ENCODE peak calls at places on chromosomes 4 and X, in nine cellular contexts. R is fibroblast of lung, G is HCT116, A is breast epithelium, E is colonic mucosa, V is HepG2, K is Panc1, Z is body of pancreas, W is mucosa of descending colon. Q is an unnamed sample. For H3K9me3, the result is how much of the 10 kb centered on the place peaks cover.

GRCh38 chr4:5547651-5548249 is 160.6 kb downstream of the EVC2 start:
- DNase-seq in R (no peak), G (no peak), A (no peak), E (no peak), V (no peak), K (no peak), Z (no peak), W (no peak), Q (no peak)

GRCh38 chr4:183430317-183430986 is 14.0 kb upstream of the CDKN2AIP start:
- DNase-seq in R (no peak), G (no peak), A (no peak), E (peak), V (no peak), K (no peak), Z (no peak), W (peak), Q (no peak)

GRCh38 chrX:130118941-130119640 is 8.8 kb upstream of the ELF4 start:
- DNase-seq in R (peak), G (no peak), A (no peak), E (no peak), V (no peak), K (no peak), Z (no peak), W (no peak), Q (no peak)

GRCh38 chr4:85398276-85398675 is 76.7 kb upstream of the ARHGAP24 start:
- DNase-seq in R (peak), G (no peak), A (no peak), E (no peak), V (no peak), K (no peak), Z (no peak), W (no peak), Q (no peak)

GRCh38 chr4:184475096-184475461 is 729 bp upstream of the IRF2 start:
- DNase-seq in R (peak), G (no peak), A (no peak), E (peak), V (no peak), K (no peak), Z (peak), W (peak), Q (peak)

GRCh38 chrX:130769835-130770234 is 133.2 kb downstream of the ENOX2 start:
- DNase-seq in R (no peak), G (no peak), A (no peak), E (no peak), V (no peak), K (no peak), Z (no peak), W (no peak), Q (no peak)

GRCh38 chrX:68724531-68725020 is 77.1 kb downstream of the STARD8 start:
- DNase-seq in R (no peak), G (no peak), A (no peak), E (no peak), V (no peak), K (no peak), Z (no peak), W (no peak), Q (no peak)

GRCh38 chrX:31423575-31424284 is 351.9 kb upstream of the FTHL17 start:
- DNase-seq in R (peak), G (no peak), A (no peak), E (peak), V (peak), K (no peak), Z (peak), W (no peak), Q (peak)

GRCh38 chrX:22194207-22194606 is 78.5 kb upstream of the CBLL2 start:
- DNase-seq in R (no peak), G (no peak), A (no peak), E (no peak), V (no peak), K (no peak), Z (no peak), W (no peak), Q (no peak)

GRCh38 chrX:132489256-132490085 is 633 bp upstream of the MBNL3 start:
- DNase-seq in R (peak), G (no peak), A (peak), E (peak), V (no peak), K (no peak), Z (peak), W (peak), Q (peak)

GRCh38 chrX:74923942-74924448 is 1.3 kb downstream of the NEXMIF start:
- DNase-seq in R (no peak), G (no peak), A (no peak), E (peak), V (no peak), K (no peak), Z (peak), W (peak), Q (no peak)

GRCh38 chr4:164320847-164321246 is 433.1 kb upstream of the SMIM31 start:
- DNase-seq in R (no peak), G (no peak), A (no peak), E (no peak), V (no peak), K (no peak), Z (no peak), W (no peak), Q (no peak)

GRCh38 chrX:74924449-74925209 is 623 bp downstream of the NEXMIF start:
- DNase-seq in R (peak), G (no peak), A (peak), E (peak), V (no peak), K (no peak), Z (peak), W (peak), Q (peak)

GRCh38 chr4:87853108-87853507 is 20.3 kb downstream of the MEPE start:
- DNase-seq in R (peak), G (peak), A (no peak), E (no peak), V (peak), K (no peak), Z (no peak), W (no peak), Q (no peak)

GRCh38 chrX:41923925-41924693 is 755 bp upstream of the CASK start:
- DNase-seq in R (peak), G (peak), A (no peak), E (peak), V (no peak), K (no peak), Z (peak), W (peak), Q (peak)

GRCh38 chr4:11397819-11398610 is 30.7 kb downstream of the HS3ST1 start:
- DNase-seq in R (no peak), G (no peak), A (no peak), E (no peak), V (no peak), K (no peak), Z (no peak), W (no peak), Q (peak)

GRCh38 chrX:70386240-70386639 is 36.9 kb upstream of the GDPD2 start:
- DNase-seq in R (peak), G (no peak), A (no peak), E (no peak), V (no peak), K (no peak), Z (no peak), W (no peak), Q (no peak)

GRCh38 chrX:19772306-19772705 is 115.1 kb downstream of the SH3KBP1 start:
- DNase-seq in R (peak), G (no peak), A (no peak), E (no peak), V (no peak), K (no peak), Z (no peak), W (no peak), Q (no peak)

DNA sequence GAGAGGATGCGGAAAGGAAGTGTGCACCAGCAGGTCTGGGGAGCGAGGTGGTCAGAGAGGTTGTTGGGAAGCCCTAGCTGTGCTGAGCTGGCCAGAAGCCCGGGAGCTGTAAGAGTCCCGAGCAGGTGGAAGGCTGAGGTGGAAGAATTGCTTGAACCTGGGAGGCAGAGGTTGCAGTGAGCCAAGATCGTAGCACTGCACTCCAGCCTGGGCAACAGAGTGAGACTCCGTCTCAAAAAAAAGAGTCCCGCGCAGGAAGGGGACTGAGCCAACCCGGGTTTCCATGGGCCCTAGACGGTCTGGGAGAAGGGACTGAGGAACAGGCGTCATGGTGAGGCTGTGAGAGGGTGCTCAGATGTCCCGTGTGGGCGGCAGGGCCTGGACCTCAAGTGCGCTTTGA is 12.7 kb upstream of the FGFR3 start:
- DNase-seq in R (no peak), G (no peak), A (no peak), E (no peak), V (no peak), K (no peak), Z (no peak), W (no peak), Q (no peak)
- H3K9me3 ChIP-seq in R (under half), G (under half), A (under half), E (under half), V (under half), K (under half), Z (under half), W (under half), Q (under half)

DNA sequence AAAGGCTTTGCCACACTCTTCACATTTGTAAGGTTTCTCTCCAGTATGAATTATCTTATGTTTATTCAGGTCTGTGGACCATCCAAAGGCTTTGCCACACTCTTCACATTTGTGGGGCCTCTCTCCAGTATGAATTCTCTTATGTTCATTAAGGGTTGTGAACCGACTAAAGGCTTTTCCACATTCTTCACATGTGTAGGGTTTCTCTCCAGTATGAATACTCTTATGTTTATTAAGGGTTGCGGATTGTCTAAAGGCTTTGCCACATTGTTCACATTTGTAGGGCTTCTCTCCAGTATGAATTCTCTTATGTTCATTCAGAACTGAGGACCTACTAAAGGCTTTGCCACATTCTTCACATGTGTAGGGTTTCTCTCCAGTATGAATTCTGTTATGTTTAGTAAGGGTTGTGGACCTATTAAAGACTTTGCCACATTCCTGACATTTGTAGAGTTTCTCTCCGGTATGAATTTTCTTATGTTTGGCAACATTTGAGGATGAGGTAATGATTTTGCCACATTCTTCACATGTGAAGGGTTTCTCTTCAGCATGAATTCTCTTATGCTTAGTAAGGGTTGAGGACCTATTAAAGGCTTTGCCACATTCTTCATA is 33.7 kb downstream of the ZNF732 start:
- DNase-seq in R (no peak), G (no peak), A (no peak), E (no peak), V (no peak), K (no peak), Z (no peak), W (no peak), Q (no peak)
- H3K9me3 ChIP-seq in R (under half), G (under half), A (half or more), E (under half), V (half or more), K (half or more), Z (under half), W (half or more), Q (under half)

GRCh38 chr4:834368-835147 is 8.6 kb upstream of the CPLX1 start:
- DNase-seq in R (no peak), G (no peak), A (no peak), E (no peak), V (no peak), K (no peak), Z (no peak), W (no peak), Q (no peak)
- H3K9me3 ChIP-seq in R (under half), G (under half), A (under half), E (under half), V (under half), K (under half), Z (under half), W (under half), Q (under half)

DNA sequence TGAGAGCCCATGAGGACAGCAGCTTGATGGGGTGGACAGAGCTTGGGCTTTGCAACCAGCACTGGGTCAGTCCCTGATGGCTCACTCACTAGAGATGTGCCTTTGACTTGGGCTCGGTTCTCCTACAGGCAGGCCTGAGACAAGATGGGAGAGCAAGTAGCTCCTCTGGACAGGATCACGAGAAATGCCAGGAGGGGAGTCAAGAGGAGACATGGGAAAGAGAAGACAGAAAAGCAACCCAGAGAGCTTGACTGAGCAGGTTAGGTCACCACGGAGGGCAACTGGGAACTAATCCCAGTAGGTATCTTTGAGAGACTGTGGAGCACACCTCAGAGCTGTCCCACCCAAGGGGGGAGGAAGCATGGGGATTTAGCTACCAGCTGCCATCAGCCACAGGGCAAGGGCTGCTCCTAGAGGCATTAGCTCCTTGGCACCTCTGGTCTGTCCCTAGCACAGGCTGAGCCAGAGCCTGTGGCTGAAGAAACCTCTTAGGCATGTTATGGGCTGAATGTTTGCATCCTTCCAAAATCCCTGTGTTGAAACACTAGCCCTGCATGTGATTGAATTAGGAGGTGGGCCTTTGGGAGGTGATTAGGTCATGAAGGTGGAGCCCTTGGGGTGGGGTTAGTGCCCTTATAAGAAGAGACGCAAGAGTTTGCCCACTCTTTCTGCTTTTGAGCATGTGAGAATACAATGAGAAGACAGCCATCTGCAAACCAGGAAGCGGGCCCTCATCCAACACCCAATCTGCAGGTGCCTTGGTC is 145.6 kb downstream of the SMIM20 start:
- DNase-seq in R (no peak), G (no peak), A (no peak), E (no peak), V (no peak), K (no peak), Z (no peak), W (no peak), Q (no peak)
- H3K9me3 ChIP-seq in R (under half), G (under half), A (under half), E (under half), V (under half), K (under half), Z (under half), W (under half), Q (under half)

GRCh38 chrX:10611441-10612090 is 8.8 kb downstream of the MID1 start:
- DNase-seq in R (peak), G (no peak), A (no peak), E (no peak), V (no peak), K (no peak), Z (no peak), W (no peak), Q (no peak)

GRCh38 chrX:10602646-10603045 is 17.7 kb downstream of the MID1 start:
- DNase-seq in R (no peak), G (no peak), A (no peak), E (no peak), V (no peak), K (no peak), Z (no peak), W (no peak), Q (no peak)

GRCh38 chrX:10608099-10608498 is 12.3 kb downstream of the MID1 start:
- DNase-seq in R (peak), G (no peak), A (no peak), E (peak), V (no peak), K (no peak), Z (no peak), W (no peak), Q (no peak)

GRCh38 chrX:10603612-10604011 is 16.8 kb downstream of the MID1 start:
- DNase-seq in R (no peak), G (no peak), A (no peak), E (no peak), V (no peak), K (no peak), Z (no peak), W (no peak), Q (no peak)

GRCh38 chrX:10607233-10607632 is 13.2 kb downstream of the MID1 start:
- DNase-seq in R (no peak), G (no peak), A (no peak), E (no peak), V (no peak), K (no peak), Z (no peak), W (no peak), Q (no peak)
- H3K9me3 ChIP-seq in R (under half), G (under half), A (under half), E (under half), V (under half), K (under half), Z (under half), W (under half), Q (under half)

GRCh38 chr4:61750810-61751209 is 550.7 kb downstream of the ADGRL3 start:
- DNase-seq in R (no peak), G (no peak), A (no peak), E (no peak), V (no peak), K (no peak), Z (no peak), W (no peak), Q (peak)
- H3K9me3 ChIP-seq in R (under half), G (under half), A (under half), E (under half), V (under half), K (under half), Z (under half), W (under half), Q (under half)

Q was measured in WERI-Rb-1.